ENCODE peak calls at places on chromosomes 4 and X, in eight cellular contexts. Q, A, E, B, I, M, U and N are unnamed samples.

GRCh38 chr4:138891610-138892009 is 124.0 kb upstream of the NOCT start:
- DNase-seq in E (no peak), I (no peak), U (no peak), Q (no peak), B (peak; percentile 42), M (no peak), A (no peak), N (no peak)

GRCh38 chr4:76447326-76447954 is 12.4 kb downstream of the SHROOM3 start:
- DNase-seq in E (peak; percentile 13), I (no peak), U (no peak), A (no peak), B (no peak), Q (no peak), M (no peak), N (no peak)

GRCh38 chrX:17412692-17413091 is 37.7 kb downstream of the NHS start:
- DNase-seq in M (no peak), U (no peak), E (peak; percentile 80), Q (no peak), B (no peak), I (no peak), A (peak; percentile 44), N (no peak)

GRCh38 chrX:38627683-38628082 is 66.3 kb downstream of the TSPAN7 start:
- DNase-seq in M (no peak), Q (no peak), I (no peak), B (no peak), E (peak; percentile 2), U (peak; percentile 1), A (no peak), N (no peak)

GRCh38 chr4:128787509-128788311 is 21.8 kb upstream of the JADE1 start:
- DNase-seq in A (no peak), M (no peak), E (no peak), I (no peak), Q (no peak), U (no peak), B (no peak), N (no peak)

GRCh38 chr4:90024519-90024918 is 102.7 kb upstream of the CCSER1 start:
- DNase-seq in M (no peak), B (no peak), U (no peak), E (no peak), A (no peak), Q (no peak), I (no peak), N (no peak)

GRCh38 chr4:106746451-106746850 is 289.7 kb downstream of the DKK2 start:
- DNase-seq in M (no peak), B (no peak), I (no peak), U (no peak), Q (no peak), A (peak; percentile 52), E (no peak), N (no peak)

GRCh38 chr4:177404342-177404741 is 37.9 kb downstream of the AGA start:
- DNase-seq in Q (no peak), M (no peak), B (no peak), I (no peak), E (no peak), U (no peak), A (no peak), N (no peak)